ENCODE peak calls at places on chromosomes 13 and 19, in four cellular contexts. One of them, this sample, is unnamed.

GRCh38 chr19:41928221-41928683 is at the start of gene ERFL:
- DNase-seq in WTC11: no peak
- DNase-seq in Caco-2: no peak
- DNase-seq in Peyer's patch: no peak
- DNase-seq in this sample: no peak

GRCh38 chr19:1671716-1672037 is 19.3 kb upstream of the TCF3 start:
- DNase-seq in WTC11: no peak
- DNase-seq in Caco-2: no peak
- DNase-seq in Peyer's patch: no peak
- DNase-seq in this sample: peak; percentile 69

GRCh38 chr13:24168392-24168750 is 7.9 kb downstream of the SPATA13 start:
- DNase-seq in WTC11: no peak
- DNase-seq in Caco-2: no peak
- DNase-seq in Peyer's patch: no peak
- DNase-seq in this sample: no peak

GRCh38 chr13:98175823-98176222 is 1.2 kb downstream of the RNF113B start:
- DNase-seq in WTC11: no peak
- DNase-seq in Caco-2: no peak
- DNase-seq in Peyer's patch: no peak
- DNase-seq in this sample: no peak

GRCh38 chr13:27372896-27373295 is 51.5 kb upstream of the GTF3A start:
- DNase-seq in WTC11: peak; percentile 41
- DNase-seq in Caco-2: peak; percentile 80
- DNase-seq in Peyer's patch: peak; percentile 64
- DNase-seq in this sample: no peak

GRCh38 chr13:91142572-91142971 is 204.9 kb upstream of the MIR17HG start:
- DNase-seq in WTC11: no peak
- DNase-seq in Caco-2: no peak
- DNase-seq in Peyer's patch: no peak
- DNase-seq in this sample: no peak

GRCh38 chr19:50835103-50835784 is 1.9 kb upstream of the KLK15 start:
- DNase-seq in WTC11: no peak
- DNase-seq in Caco-2: peak; percentile 44
- DNase-seq in Peyer's patch: no peak
- DNase-seq in this sample: no peak

GRCh38 chr13:75541287-75541686 is 3.6 kb upstream of the COMMD6 start:
- DNase-seq in WTC11: no peak
- DNase-seq in Caco-2: no peak
- DNase-seq in Peyer's patch: no peak
- DNase-seq in this sample: no peak

GRCh38 chr13:32938907-32939306 is 77.3 kb upstream of the KL start:
- DNase-seq in WTC11: no peak
- DNase-seq in Caco-2: no peak
- DNase-seq in Peyer's patch: no peak
- DNase-seq in this sample: no peak

GRCh38 chr19:1401138-1401888 is at the start of gene GAMT:
- DNase-seq in WTC11: peak; percentile 51
- DNase-seq in Caco-2: no peak
- DNase-seq in Peyer's patch: peak; percentile 74
- DNase-seq in this sample: peak; percentile 88

GRCh38 chr19:18419195-18419698 is at the start of gene SSBP4:
- DNase-seq in WTC11: peak; percentile 69
- DNase-seq in Caco-2: peak; percentile 77
- DNase-seq in Peyer's patch: peak; percentile 79
- DNase-seq in this sample: peak; percentile 91

GRCh38 chr13:50370303-50370950 is 355.2 kb downstream of the KCNRG start:
- DNase-seq in WTC11: no peak
- DNase-seq in Caco-2: no peak
- DNase-seq in Peyer's patch: peak; percentile 56
- DNase-seq in this sample: no peak

GRCh38 chr19:18239303-18239702 is 13.1 kb upstream of the PDE4C start:
- DNase-seq in WTC11: peak; percentile 57
- DNase-seq in Caco-2: no peak
- DNase-seq in Peyer's patch: no peak
- DNase-seq in this sample: no peak

GRCh38 chr19:50708179-50708879 is 11.3 kb downstream of the SHANK1 start:
- DNase-seq in WTC11: no peak
- DNase-seq in Caco-2: no peak
- DNase-seq in Peyer's patch: no peak
- DNase-seq in this sample: no peak

GRCh38 chr19:30317403-30317802 is 54.8 kb upstream of the ZNF536 start:
- DNase-seq in WTC11: no peak
- DNase-seq in Caco-2: no peak
- DNase-seq in Peyer's patch: no peak
- DNase-seq in this sample: no peak

GRCh38 chr19:44552324-44552723 is 22.8 kb upstream of the CEACAM20 start:
- DNase-seq in WTC11: peak; percentile 95
- DNase-seq in Caco-2: no peak
- DNase-seq in Peyer's patch: peak; percentile 60
- DNase-seq in this sample: no peak

GRCh38 chr19:47471381-47471732 is 336 bp downstream of the SLC8A2 start:
- DNase-seq in WTC11: no peak
- DNase-seq in Caco-2: no peak
- DNase-seq in Peyer's patch: no peak
- DNase-seq in this sample: no peak

GRCh38 chr19:47469719-47470118 is 2.0 kb downstream of the SLC8A2 start:
- DNase-seq in WTC11: no peak
- DNase-seq in Caco-2: no peak
- DNase-seq in Peyer's patch: no peak
- DNase-seq in this sample: no peak

GRCh38 chr19:47470447-47471195 is 1.1 kb downstream of the SLC8A2 start:
- DNase-seq in WTC11: no peak
- DNase-seq in Caco-2: no peak
- DNase-seq in Peyer's patch: no peak
- DNase-seq in this sample: no peak

GRCh38 chr19:47467914-47468313 is 3.8 kb downstream of the SLC8A2 start:
- DNase-seq in WTC11: no peak
- DNase-seq in Caco-2: no peak
- DNase-seq in Peyer's patch: no peak
- DNase-seq in this sample: no peak

GRCh38 chr19:47469419-47469700 is 2.3 kb downstream of the SLC8A2 start:
- DNase-seq in WTC11: no peak
- DNase-seq in Caco-2: no peak
- DNase-seq in Peyer's patch: no peak
- DNase-seq in this sample: no peak
- TF ChIP-seq CTCF in WTC11: no peak
- TF ChIP-seq CTCF in Caco-2: no peak
- TF ChIP-seq CTCF in Peyer's patch: no peak
- TF ChIP-seq CTCF in this sample: no peak

GRCh38 chr19:48844472-48844871 is 8.2 kb upstream of the HSD17B14 start:
- DNase-seq in WTC11: no peak
- DNase-seq in Caco-2: peak; percentile 83
- DNase-seq in Peyer's patch: no peak
- DNase-seq in this sample: no peak
- TF ChIP-seq CTCF in WTC11: no peak
- TF ChIP-seq CTCF in Caco-2: peak; percentile 33
- TF ChIP-seq CTCF in Peyer's patch: no peak
- TF ChIP-seq CTCF in this sample: no peak

DNA sequence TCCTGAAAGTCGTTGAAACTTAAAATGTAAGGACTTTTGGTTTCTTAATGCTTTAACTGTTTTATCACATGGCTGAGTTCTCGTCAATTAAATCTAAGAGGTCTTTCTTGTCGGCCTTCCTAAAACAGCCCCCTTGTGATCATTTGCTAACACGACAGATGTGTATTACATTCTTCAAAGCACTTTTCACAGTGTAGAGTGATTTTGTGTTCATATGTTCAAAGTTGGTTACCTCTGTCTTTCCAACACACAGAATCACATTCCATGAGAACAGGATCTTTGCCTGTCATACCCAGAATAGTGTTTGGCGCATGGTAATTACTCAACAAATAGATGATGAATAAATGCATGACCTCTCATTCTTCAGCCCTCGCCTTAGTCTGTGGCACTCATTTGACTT is 1.1 kb downstream of the GTF2F2 start:
- DNase-seq in WTC11: no peak
- DNase-seq in Caco-2: no peak
- DNase-seq in Peyer's patch: no peak
- DNase-seq in this sample: no peak
- TF ChIP-seq CTCF in WTC11: no peak
- TF ChIP-seq CTCF in Caco-2: peak; percentile 30
- TF ChIP-seq CTCF in Peyer's patch: no peak
- TF ChIP-seq CTCF in this sample: no peak

DNA sequence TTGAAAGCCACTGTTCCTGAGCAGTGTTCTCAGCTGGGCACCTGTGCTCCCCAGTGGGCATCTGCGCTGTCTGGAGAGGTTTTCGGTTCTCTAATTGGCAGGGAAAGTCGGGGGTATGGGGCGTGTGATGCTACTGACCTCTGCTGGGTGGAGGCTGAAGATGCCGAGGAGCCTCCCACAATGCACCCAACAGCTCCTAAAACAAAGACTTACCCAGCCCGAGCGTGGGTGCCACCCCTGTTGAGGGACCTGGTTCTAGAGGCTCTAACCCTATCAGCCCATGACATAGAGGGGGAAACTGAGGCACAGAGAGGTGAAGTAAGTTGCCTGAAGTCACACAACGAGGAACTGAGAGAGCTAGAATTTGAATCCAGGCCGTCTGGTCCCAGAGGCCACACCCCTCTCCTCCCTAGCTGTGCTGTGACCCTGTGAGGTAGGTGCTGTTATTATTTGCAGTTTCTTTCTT is 2.3 kb downstream of the SPACA4 start:
- DNase-seq in WTC11: peak; percentile 63
- DNase-seq in Caco-2: no peak
- DNase-seq in Peyer's patch: peak; percentile 84
- DNase-seq in this sample: peak; percentile 80
- TF ChIP-seq CTCF in WTC11: no peak
- TF ChIP-seq CTCF in Caco-2: peak; percentile 86
- TF ChIP-seq CTCF in Peyer's patch: peak; percentile 27
- TF ChIP-seq CTCF in this sample: peak; percentile 65